ENCODE peak calls at places on chromosomes 4 and X, in six cellular contexts. P is stimulated activated CD4-positive, alpha-beta T cell treated with anti-CD3 and anti-CD28 coated beads, Interleukin-4, amount 100 ng/mL, for 48 hours; Q is activated naive CD4-positive, alpha-beta T cell; K is progenitor cell of endocrine pancreas; F is NCI-H1092; B is activated T-helper 1 cell treated with anti-CD3 and anti-CD28 coated beads, Interleukin-2, amount 50 U/mL, for 16 hours. L is an unnamed sample.

GRCh38 chrX:41180194-41180902 is 95.1 kb downstream of the USP9X start:
- DNase-seq in P (peak), Q (peak), K (no peak), F (peak), B (peak), L (no peak)

GRCh38 chrX:40109288-40110008 is 11.7 kb upstream of the BCOR start:
- DNase-seq in P (no peak), Q (peak), K (peak), F (peak), B (no peak), L (peak)

GRCh38 chr4:14916554-14917304 is 85.6 kb upstream of the CPEB2 start:
- DNase-seq in P (no peak), Q (no peak), K (no peak), F (no peak), B (no peak), L (no peak)

GRCh38 chr4:119152741-119153140 is 17.1 kb downstream of the MYOZ2 start:
- DNase-seq in P (no peak), Q (no peak), K (no peak), F (no peak), B (no peak), L (no peak)

GRCh38 chr4:68520985-68521384 is 55.1 kb downstream of the UGT2B17 start:
- DNase-seq in P (no peak), Q (no peak), K (no peak), F (no peak), B (no peak), L (no peak)

GRCh38 chr4:4402966-4403365 is 16.1 kb downstream of the NSG1 start:
- DNase-seq in P (no peak), Q (no peak), K (no peak), F (no peak), B (no peak), L (no peak)

GRCh38 chr4:162727232-162727631 is 439.5 kb downstream of the NAF1 start:
- DNase-seq in P (no peak), Q (no peak), K (no peak), F (no peak), B (no peak), L (no peak)

GRCh38 chr4:73701116-73701515 is 39.3 kb upstream of the CXCL8 start:
- DNase-seq in P (no peak), Q (no peak), K (no peak), F (no peak), B (no peak), L (no peak)

GRCh38 chr4:56375458-56375857 is 11.8 kb downstream of the AASDH start:
- DNase-seq in P (no peak), Q (no peak), K (no peak), F (no peak), B (no peak), L (no peak)

GRCh38 chrX:7941390-7942042 is 14.3 kb upstream of the PNPLA4 start:
- DNase-seq in P (no peak), Q (no peak), K (peak), F (peak), B (no peak), L (no peak)

GRCh38 chr4:138562544-138562961 is 320.4 kb upstream of the SLC7A11 start:
- DNase-seq in P (no peak), Q (no peak), K (no peak), F (no peak), B (no peak), L (no peak)